ENCODE peak calls at places on chromosomes 13 and 19, in four cellular contexts. Y is ecto neural progenitor cell; D is skeletal muscle cell; W is stimulated activated CD4-positive, alpha-beta T cell treated with anti-CD3 and anti-CD28 coated beads, Interleukin-15, amount 100 ng/mL, for 24 hours. Q is an unnamed sample.

GRCh38 chr19:883661-884211 is 9.3 kb downstream of the MED16 start:
- DNase-seq in Y (no peak), D (no peak), W (no peak), Q (no peak)

GRCh38 chr19:29727906-29728305 is 12.8 kb upstream of the C19orf12 start:
- DNase-seq in Y (no peak), D (no peak), W (no peak), Q (no peak)

GRCh38 chr19:16340092-16340491 is 15.5 kb downstream of the KLF2 start:
- DNase-seq in Y (no peak), D (no peak), W (no peak), Q (no peak)

GRCh38 chr19:49845433-49845832 is 5.5 kb upstream of the PTOV1 start:
- DNase-seq in Y (no peak), D (no peak), W (no peak), Q (no peak)

GRCh38 chr19:38559428-38560401 is 58.0 kb downstream of the MAP4K1 start:
- DNase-seq in Y (no peak), D (no peak), W (peak; percentile 53), Q (peak; percentile 33)

GRCh38 chr13:98885605-98886004 is 92.3 kb downstream of the DOCK9 start:
- DNase-seq in Y (no peak), D (no peak), W (no peak), Q (no peak)

GRCh38 chr19:16117594-16118033 is 5.9 kb downstream of the RAB8A start:
- DNase-seq in Y (no peak), D (no peak), W (no peak), Q (peak; percentile 72)

GRCh38 chr19:6221878-6222746 is 57.7 kb downstream of the MLLT1 start:
- DNase-seq in Y (no peak), D (no peak), W (no peak), Q (no peak)

GRCh38 chr13:109355875-109356428 is 430.4 kb downstream of the IRS2 start:
- DNase-seq in Y (no peak), D (no peak), W (no peak), Q (no peak)

GRCh38 chr19:48510421-48511268 is 990 bp downstream of the LMTK3 start:
- DNase-seq in Y (peak; percentile 85), D (no peak), W (peak; percentile 85), Q (peak; percentile 81)

GRCh38 chr19:7242601-7243258 is 51.5 kb downstream of the INSR start:
- DNase-seq in Y (no peak), D (peak; percentile 12), W (no peak), Q (peak; percentile 90)

GRCh38 chr19:42345191-42345812 is 19.9 kb downstream of the MEGF8 start:
- DNase-seq in Y (no peak), D (peak; percentile 43), W (no peak), Q (no peak)

GRCh38 chr13:77985866-77986636 is 67.4 kb upstream of the EDNRB start:
- DNase-seq in Y (no peak), D (no peak), W (no peak), Q (no peak)

GRCh38 chr19:30226464-30227070 is 145.6 kb upstream of the ZNF536 start:
- DNase-seq in Y (no peak), D (no peak), W (no peak), Q (no peak)

GRCh38 chr19:5480427-5480836 is 25.2 kb downstream of the ZNRF4 start:
- DNase-seq in Y (no peak), D (no peak), W (peak; percentile 63), Q (peak; percentile 49)

GRCh38 chr19:47421244-47421786 is 2.0 kb upstream of the MEIS3 start:
- DNase-seq in Y (no peak), D (no peak), W (no peak), Q (no peak)

GRCh38 chr13:101700598-101700997 is 248.1 kb downstream of the ITGBL1 start:
- DNase-seq in Y (no peak), D (peak; percentile 81), W (no peak), Q (no peak)

GRCh38 chr19:21202865-21203494 is 61.1 kb downstream of the ZNF431 start:
- DNase-seq in Y (no peak), D (no peak), W (peak; percentile 32), Q (peak; percentile 74)

GRCh38 chr19:4477034-4477801 is 5.1 kb downstream of the HDGFL2 start:
- DNase-seq in Y (no peak), D (no peak), W (no peak), Q (no peak)

GRCh38 chr19:39347332-39348227 is 5.4 kb downstream of the SAMD4B start:
- DNase-seq in Y (no peak), D (no peak), W (no peak), Q (no peak)

GRCh38 chr19:30228113-30228725 is 144.0 kb upstream of the ZNF536 start:
- DNase-seq in Y (peak; percentile 56), D (no peak), W (peak; percentile 13), Q (no peak)

GRCh38 chr13:36476661-36477060 is 44.4 kb downstream of the CCNA1 start:
- DNase-seq in Y (no peak), D (no peak), W (no peak), Q (no peak)

GRCh38 chr13:45219123-45219891 is 18.5 kb upstream of the KCTD4 start:
- DNase-seq in Y (no peak), D (no peak), W (no peak), Q (no peak)

GRCh38 chr13:107113387-107113786 is 545.5 kb upstream of the ARGLU1 start:
- DNase-seq in Y (no peak), D (no peak), W (no peak), Q (no peak)

GRCh38 chr13:39956036-39956435 is 300.6 kb downstream of the COG6 start:
- DNase-seq in Y (no peak), D (no peak), W (peak; percentile 52), Q (no peak)

GRCh38 chr13:77079902-77080413 is 53.0 kb upstream of the FBXL3 start:
- DNase-seq in Y (no peak), D (no peak), W (no peak), Q (no peak)

GRCh38 chr19:51439021-51439465 is 19.2 kb downstream of the SIGLEC8 start:
- DNase-seq in Y (no peak), D (no peak), W (peak; percentile 37), Q (peak; percentile 50)

GRCh38 chr13:93559718-93560117 is 333.1 kb downstream of the GPC6 start:
- DNase-seq in Y (no peak), D (peak; percentile 63), W (no peak), Q (no peak)

GRCh38 chr19:45569619-45570421 is 14.8 kb downstream of the OPA3 start:
- DNase-seq in Y (peak; percentile 84), D (no peak), W (peak; percentile 70), Q (peak; percentile 61)

GRCh38 chr19:57830071-57830602 is at the start of gene ZNF587B:
- DNase-seq in Y (peak; percentile 93), D (no peak), W (peak; percentile 46), Q (peak; percentile 49)

GRCh38 chr13:113149711-113150544 is 8.5 kb upstream of the PROZ start:
- DNase-seq in Y (peak; percentile 45), D (no peak), W (no peak), Q (no peak)

GRCh38 chr19:2042485-2043268 is 8.4 kb downstream of the MKNK2 start:
- DNase-seq in Y (no peak), D (no peak), W (no peak), Q (no peak)

GRCh38 chr13:111114362-111115050 is 604 bp upstream of the ARHGEF7 start:
- DNase-seq in Y (peak; percentile 66), D (no peak), W (peak; percentile 27), Q (no peak)

GRCh38 chr13:110306960-110307696 is at the start of the genes COL4A1 and COL4A2:
- DNase-seq in Y (peak; percentile 83), D (no peak), W (no peak), Q (no peak)

GRCh38 chr13:21033224-21033855 is 28.0 kb downstream of the LATS2 start:
- DNase-seq in Y (no peak), D (peak; percentile 36), W (no peak), Q (no peak)

GRCh38 chr19:38034153-38034835 is 127.3 kb downstream of the SIPA1L3 start:
- DNase-seq in Y (no peak), D (no peak), W (no peak), Q (peak; percentile 30)

GRCh38 chr13:73325351-73326214 is 266.8 kb downstream of the KLF5 start:
- DNase-seq in Y (no peak), D (no peak), W (no peak), Q (no peak)

GRCh38 chr13:41916173-41916954 is 44.5 kb downstream of the VWA8 start:
- DNase-seq in Y (no peak), D (peak; percentile 77), W (no peak), Q (peak; percentile 91)

Q was measured in NAMALWA.